ENCODE peak calls at places on chromosomes 4 and X, in seven cellular contexts. L is left ventricle myocardium inferior; Z is upper lobe of right lung; R is mammary epithelial cell; U is HFF-Myc; G is IMR-90; N is CD8-positive, alpha-beta T cell. Q is an unnamed sample.

GRCh38 chr4:76822294-76822693 is 75.7 kb downstream of the SOWAHB start:
- DNase-seq in L (no peak), Z (no peak), R (no peak), U (no peak), G (no peak), N (no peak), Q (no peak)

GRCh38 chr4:73726000-73726399 is 14.4 kb upstream of the CXCL8 start:
- DNase-seq in L (no peak), Z (no peak), R (peak; percentile 93), U (peak; percentile 79), G (peak; percentile 93), N (no peak), Q (peak; percentile 98)

GRCh38 chr4:76696109-76696508 is 201.8 kb downstream of the SOWAHB start:
- DNase-seq in L (no peak), Z (no peak), R (no peak), U (peak; percentile 72), G (peak; percentile 69), N (no peak), Q (no peak)

GRCh38 chr4:15162465-15163283 is 160.4 kb downstream of the CPEB2 start:
- DNase-seq in L (no peak), Z (no peak), R (no peak), U (no peak), G (peak; percentile 53), N (no peak), Q (peak; percentile 69)

GRCh38 chr4:68658672-68659071 is 11.8 kb downstream of the UGT2B15 start:
- DNase-seq in L (no peak), Z (no peak), R (no peak), U (no peak), G (no peak), N (no peak), Q (no peak)

GRCh38 chrX:20861113-20861512 is 513.1 kb upstream of the CNKSR2 start:
- DNase-seq in L (no peak), Z (no peak), R (no peak), U (no peak), G (no peak), N (no peak), Q (no peak)

GRCh38 chrX:8201896-8202331 is 30.8 kb upstream of the VCX2 start:
- DNase-seq in L (peak; percentile 17), Z (no peak), R (no peak), U (no peak), G (no peak), N (no peak), Q (no peak)

GRCh38 chr4:23333946-23334878 is 555.6 kb downstream of the PPARGC1A start:
- DNase-seq in L (no peak), Z (no peak), R (peak; percentile 75), U (peak; percentile 10), G (peak; percentile 71), N (peak; percentile 44), Q (peak; percentile 89)

GRCh38 chr4:7760228-7760627 is 179.4 kb downstream of the AFAP1 start:
- DNase-seq in L (no peak), Z (no peak), R (no peak), U (no peak), G (no peak), N (no peak), Q (no peak)

GRCh38 chr4:30840571-30840970 is 120.4 kb downstream of the PCDH7 start:
- DNase-seq in L (no peak), Z (no peak), R (no peak), U (no peak), G (peak; percentile 59), N (no peak), Q (no peak)

GRCh38 chrX:101999644-102000539 is 68.1 kb upstream of the ZMAT1 start:
- DNase-seq in L (no peak), Z (no peak), R (no peak), U (no peak), G (no peak), N (no peak), Q (no peak)

GRCh38 chr4:7512428-7512827 is 77.7 kb upstream of the PSAPL1 start:
- DNase-seq in L (no peak), Z (no peak), R (no peak), U (no peak), G (no peak), N (no peak), Q (no peak)

GRCh38 chr4:680931-681645 is 6.7 kb downstream of the MYL5 start:
- DNase-seq in L (peak; percentile 78), Z (peak; percentile 87), R (no peak), U (no peak), G (no peak), N (peak; percentile 54), Q (peak; percentile 54)

GRCh38 chr4:133320576-133321170 is 171.6 kb downstream of the PCDH10 start:
- DNase-seq in L (no peak), Z (no peak), R (peak; percentile 11), U (no peak), G (peak; percentile 3), N (no peak), Q (peak; percentile 42)

GRCh38 chr4:71524746-71525145 is 185.9 kb downstream of the SLC4A4 start:
- DNase-seq in L (no peak), Z (no peak), R (no peak), U (no peak), G (no peak), N (no peak), Q (no peak)

GRCh38 chr4:187276786-187277408 is 553.2 kb upstream of the FAT1 start:
- DNase-seq in L (no peak), Z (no peak), R (no peak), U (no peak), G (peak; percentile 78), N (no peak), Q (peak; percentile 33)

GRCh38 chr4:1451106-1451751 is 45.0 kb upstream of the NKX1-1 start:
- DNase-seq in L (no peak), Z (no peak), R (no peak), U (no peak), G (no peak), N (no peak), Q (no peak)

GRCh38 chr4:101669138-101669831 is 121.2 kb upstream of the BANK1 start:
- DNase-seq in L (no peak), Z (no peak), R (no peak), U (no peak), G (no peak), N (no peak), Q (no peak)

GRCh38 chr4:66653937-66654336 is 891.4 kb downstream of the CENPC start:
- DNase-seq in L (no peak), Z (no peak), R (no peak), U (no peak), G (no peak), N (no peak), Q (no peak)

GRCh38 chrX:15737188-15737956 is 698 bp upstream of the CA5B start:
- DNase-seq in L (no peak), Z (no peak), R (peak; percentile 19), U (no peak), G (peak; percentile 10), N (no peak), Q (peak; percentile 17)
- H3K4me3 ChIP-seq in L (peak overlapping the region; percentile 70), Z (peak overlapping the region; percentile 53), R (peak overlapping the region; percentile 80), U (peak overlapping the region; percentile 21), G (peak overlapping the region; percentile 41), N (peak overlapping the region; percentile 84), Q (peak overlapping the region; percentile 39)

GRCh38 chrX:72003811-72004750 is 93.4 kb downstream of the NHSL2 start:
- DNase-seq in L (peak; percentile 35), Z (no peak), R (peak; percentile 10), U (peak; percentile 70), G (no peak), N (no peak), Q (no peak)
- TF ChIP-seq CTCF in L (no peak), Z (no peak), R (no peak), U (peak; percentile 35), G (no peak), N (no peak), Q (no peak)

GRCh38 chr4:2745981-2746806 is 9.9 kb downstream of the TNIP2 start:
- DNase-seq in L (peak; percentile 55), Z (no peak), R (peak; percentile 94), U (no peak), G (peak; percentile 85), N (peak; percentile 89), Q (peak; percentile 82)
- H3K4me3 ChIP-seq in L (no peak overlapping the region), Z (no peak overlapping the region), R (no peak overlapping the region), U (no peak overlapping the region), G (no peak overlapping the region), N (no peak overlapping the region), Q (no peak overlapping the region)

DNA sequence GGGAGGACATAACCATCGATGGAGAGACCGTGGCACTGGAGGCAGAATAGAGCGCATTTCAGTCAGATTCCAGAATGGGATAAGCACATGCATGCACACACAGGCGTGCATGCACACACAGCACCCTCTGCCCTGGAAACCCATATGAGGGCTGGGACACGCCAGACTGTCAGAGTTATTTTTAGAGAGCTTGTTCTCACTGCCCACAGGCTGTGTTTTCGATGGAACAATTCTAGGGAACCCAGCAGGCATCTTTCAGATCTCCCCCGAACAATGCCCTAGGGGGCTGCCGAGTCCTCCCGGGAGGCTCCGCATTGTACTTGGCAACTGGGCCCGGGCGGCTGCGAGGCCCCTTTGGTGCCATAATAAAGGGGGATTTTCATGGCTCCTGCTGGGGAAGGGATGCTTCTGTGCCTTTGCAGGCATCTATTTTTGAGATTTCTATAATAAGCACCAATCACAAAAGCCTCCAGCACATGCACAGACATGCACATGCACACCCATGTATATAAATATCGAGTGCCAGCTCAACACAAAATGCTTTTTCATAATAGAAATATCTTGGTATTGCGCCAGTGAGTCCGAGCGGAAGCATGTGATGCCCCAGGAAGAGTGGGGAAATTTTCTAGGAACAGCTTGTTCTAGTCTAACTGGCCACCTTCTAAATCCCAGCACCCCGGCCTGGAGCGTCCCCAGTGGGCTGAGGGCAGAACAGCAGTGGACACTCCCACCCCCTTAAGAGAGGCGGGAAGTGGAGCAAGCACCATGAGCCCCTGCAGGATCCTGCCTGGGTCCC is 88.6 kb downstream of the PHKA2 start:
- DNase-seq in L (peak; percentile 50), Z (peak; percentile 66), R (peak; percentile 86), U (no peak), G (peak; percentile 37), N (no peak), Q (peak; percentile 83)
- TF ChIP-seq CTCF in L (peak; percentile 66), Z (peak; percentile 39), R (peak; percentile 66), U (peak; percentile 10), G (peak; percentile 33), N (no peak), Q (peak; percentile 70)

Q was measured in cardiac fibroblast.